ENCODE peak calls at places on chromosomes 1 and 21, in eight cellular contexts. One of them, this sample, is unnamed.

GRCh38 chr1:52825868-52826267 is 16.7 kb upstream of the ZYG11A start:
- DNase-seq in Peyer's patch: no peak
- DNase-seq in esophagus muscularis mucosa: no peak
- DNase-seq in tibial nerve: no peak
- DNase-seq in CD8-positive, alpha-beta T cell: no peak
- DNase-seq in brain microvascular endothelial cell: no peak
- DNase-seq in HCT116: no peak
- DNase-seq in mesendoderm: no peak
- DNase-seq in this sample: no peak

GRCh38 chr1:63557365-63557987 is 34.2 kb downstream of the EFCAB7 start:
- DNase-seq in Peyer's patch: no peak
- DNase-seq in esophagus muscularis mucosa: no peak
- DNase-seq in tibial nerve: no peak
- DNase-seq in CD8-positive, alpha-beta T cell: no peak
- DNase-seq in brain microvascular endothelial cell: peak; percentile 55
- DNase-seq in HCT116: peak; percentile 35
- DNase-seq in mesendoderm: peak; percentile 66
- DNase-seq in this sample: peak; percentile 31

GRCh38 chr1:245946905-245947304 is 560.2 kb downstream of the SMYD3 start:
- DNase-seq in Peyer's patch: no peak
- DNase-seq in esophagus muscularis mucosa: no peak
- DNase-seq in tibial nerve: no peak
- DNase-seq in CD8-positive, alpha-beta T cell: no peak
- DNase-seq in brain microvascular endothelial cell: no peak
- DNase-seq in HCT116: no peak
- DNase-seq in mesendoderm: no peak
- DNase-seq in this sample: no peak

GRCh38 chr1:233261206-233261605 is 34.3 kb downstream of the PCNX2 start:
- DNase-seq in Peyer's patch: no peak
- DNase-seq in esophagus muscularis mucosa: no peak
- DNase-seq in tibial nerve: no peak
- DNase-seq in CD8-positive, alpha-beta T cell: no peak
- DNase-seq in brain microvascular endothelial cell: no peak
- DNase-seq in HCT116: peak; percentile 34
- DNase-seq in mesendoderm: no peak
- DNase-seq in this sample: no peak

GRCh38 chr21:18138507-18138906 is 106.1 kb upstream of the CHODL start:
- DNase-seq in Peyer's patch: no peak
- DNase-seq in esophagus muscularis mucosa: no peak
- DNase-seq in tibial nerve: no peak
- DNase-seq in CD8-positive, alpha-beta T cell: no peak
- DNase-seq in brain microvascular endothelial cell: no peak
- DNase-seq in HCT116: no peak
- DNase-seq in mesendoderm: no peak
- DNase-seq in this sample: no peak

GRCh38 chr1:42935313-42935624 is 23.4 kb downstream of the SLC2A1 start:
- DNase-seq in Peyer's patch: peak; percentile 45
- DNase-seq in esophagus muscularis mucosa: no peak
- DNase-seq in tibial nerve: no peak
- DNase-seq in CD8-positive, alpha-beta T cell: no peak
- DNase-seq in brain microvascular endothelial cell: no peak
- DNase-seq in HCT116: no peak
- DNase-seq in mesendoderm: no peak
- DNase-seq in this sample: peak; percentile 72

GRCh38 chr1:44630116-44630515 is 44.2 kb downstream of the TMEM53 start:
- DNase-seq in Peyer's patch: no peak
- DNase-seq in esophagus muscularis mucosa: no peak
- DNase-seq in tibial nerve: no peak
- DNase-seq in CD8-positive, alpha-beta T cell: no peak
- DNase-seq in brain microvascular endothelial cell: no peak
- DNase-seq in HCT116: no peak
- DNase-seq in mesendoderm: no peak
- DNase-seq in this sample: no peak

GRCh38 chr1:205319081-205320018 is 2.2 kb downstream of the NUAK2 start:
- DNase-seq in Peyer's patch: peak; percentile 82
- DNase-seq in esophagus muscularis mucosa: no peak
- DNase-seq in tibial nerve: peak; percentile 65
- DNase-seq in CD8-positive, alpha-beta T cell: no peak
- DNase-seq in brain microvascular endothelial cell: no peak
- DNase-seq in HCT116: no peak
- DNase-seq in mesendoderm: no peak
- DNase-seq in this sample: peak; percentile 87

GRCh38 chr1:37808369-37809319 is 636 bp upstream of the YRDC start:
- DNase-seq in Peyer's patch: peak; percentile 88
- DNase-seq in esophagus muscularis mucosa: peak; percentile 92
- DNase-seq in tibial nerve: no peak
- DNase-seq in CD8-positive, alpha-beta T cell: no peak
- DNase-seq in brain microvascular endothelial cell: peak; percentile 53
- DNase-seq in HCT116: no peak
- DNase-seq in mesendoderm: peak; percentile 47
- DNase-seq in this sample: peak; percentile 79

GRCh38 chr1:9651565-9652378 is at the start of gene PIK3CD:
- DNase-seq in Peyer's patch: no peak
- DNase-seq in esophagus muscularis mucosa: no peak
- DNase-seq in tibial nerve: no peak
- DNase-seq in CD8-positive, alpha-beta T cell: no peak
- DNase-seq in brain microvascular endothelial cell: peak; percentile 8
- DNase-seq in HCT116: no peak
- DNase-seq in mesendoderm: peak; percentile 61
- DNase-seq in this sample: no peak

GRCh38 chr1:2340918-2341254 is 50.5 kb downstream of the MORN1 start:
- DNase-seq in Peyer's patch: no peak
- DNase-seq in esophagus muscularis mucosa: no peak
- DNase-seq in tibial nerve: no peak
- DNase-seq in CD8-positive, alpha-beta T cell: no peak
- DNase-seq in brain microvascular endothelial cell: no peak
- DNase-seq in HCT116: no peak
- DNase-seq in mesendoderm: no peak
- DNase-seq in this sample: no peak

DNA sequence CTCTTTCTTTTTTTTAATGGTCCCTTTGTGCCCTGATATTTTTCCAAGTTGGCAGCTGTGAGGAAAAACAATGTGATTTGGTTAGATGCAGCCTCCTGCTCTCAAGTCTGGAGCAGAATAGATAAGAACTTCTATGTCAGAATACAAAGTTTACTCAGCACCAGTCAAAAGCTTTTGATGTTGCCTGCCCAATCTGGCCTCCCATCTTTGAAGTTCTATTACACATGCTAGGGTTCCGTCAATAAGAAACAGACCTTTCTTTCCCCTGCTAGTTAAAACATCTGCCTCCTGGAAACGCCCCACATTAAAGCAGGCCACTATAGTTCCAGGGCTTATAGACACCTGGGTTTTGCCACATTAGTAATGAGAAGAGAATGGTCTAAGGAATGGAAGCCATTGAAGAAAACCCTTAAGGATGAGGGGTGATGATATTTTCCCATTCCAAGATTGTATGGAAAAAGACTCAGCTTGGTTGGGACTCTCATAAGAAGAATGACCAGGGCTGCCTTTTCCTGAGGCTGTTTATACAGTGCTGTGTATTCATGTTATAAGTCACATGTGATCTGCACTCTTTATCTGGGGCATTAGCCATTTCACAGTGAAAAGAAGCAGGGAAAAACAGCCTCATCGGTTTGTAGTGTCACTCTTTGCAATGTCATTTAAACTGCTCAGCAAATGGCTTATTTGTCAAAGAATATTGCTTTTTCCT is 414.7 kb upstream of the PROX1 start:
- DNase-seq in Peyer's patch: no peak
- DNase-seq in esophagus muscularis mucosa: no peak
- DNase-seq in tibial nerve: no peak
- DNase-seq in CD8-positive, alpha-beta T cell: no peak
- DNase-seq in brain microvascular endothelial cell: no peak
- DNase-seq in HCT116: peak; percentile 6
- DNase-seq in mesendoderm: no peak
- DNase-seq in this sample: no peak
- H3K27ac ChIP-seq in Peyer's patch: no peak overlapping the region
- H3K27ac ChIP-seq in esophagus muscularis mucosa: no peak overlapping the region
- H3K27ac ChIP-seq in tibial nerve: no peak overlapping the region
- H3K27ac ChIP-seq in CD8-positive, alpha-beta T cell: no peak overlapping the region
- H3K27ac ChIP-seq in brain microvascular endothelial cell: no peak overlapping the region
- H3K27ac ChIP-seq in HCT116: no peak overlapping the region
- H3K27ac ChIP-seq in mesendoderm: no peak overlapping the region
- H3K27ac ChIP-seq in this sample: no peak overlapping the region

DNA sequence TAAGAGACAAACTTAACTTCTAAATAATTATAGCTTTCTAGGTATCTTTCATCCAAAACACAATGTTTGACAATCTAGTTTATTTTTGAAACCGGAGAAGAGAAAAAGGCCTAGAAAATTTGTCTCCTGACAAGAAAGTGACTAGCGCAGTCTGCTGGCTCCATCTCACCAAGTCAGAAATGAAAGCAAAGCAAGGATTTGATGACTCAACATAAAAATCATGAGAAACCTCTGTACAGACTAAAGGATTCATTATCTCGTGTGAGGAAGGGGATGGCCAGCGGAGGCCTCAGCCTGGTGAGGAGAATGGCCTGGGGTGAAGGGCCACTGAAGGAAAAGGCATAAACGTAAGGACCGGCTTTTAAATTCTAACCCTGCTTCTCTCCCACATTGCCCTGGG is 20.0 kb upstream of the TSNAX start:
- DNase-seq in Peyer's patch: no peak
- DNase-seq in esophagus muscularis mucosa: no peak
- DNase-seq in tibial nerve: no peak
- DNase-seq in CD8-positive, alpha-beta T cell: no peak
- DNase-seq in brain microvascular endothelial cell: no peak
- DNase-seq in HCT116: no peak
- DNase-seq in mesendoderm: no peak
- DNase-seq in this sample: no peak
- H3K27ac ChIP-seq in Peyer's patch: no peak overlapping the region
- H3K27ac ChIP-seq in esophagus muscularis mucosa: no peak overlapping the region
- H3K27ac ChIP-seq in tibial nerve: no peak overlapping the region
- H3K27ac ChIP-seq in CD8-positive, alpha-beta T cell: no peak overlapping the region
- H3K27ac ChIP-seq in brain microvascular endothelial cell: no peak overlapping the region
- H3K27ac ChIP-seq in HCT116: no peak overlapping the region
- H3K27ac ChIP-seq in mesendoderm: no peak overlapping the region
- H3K27ac ChIP-seq in this sample: no peak overlapping the region

DNA sequence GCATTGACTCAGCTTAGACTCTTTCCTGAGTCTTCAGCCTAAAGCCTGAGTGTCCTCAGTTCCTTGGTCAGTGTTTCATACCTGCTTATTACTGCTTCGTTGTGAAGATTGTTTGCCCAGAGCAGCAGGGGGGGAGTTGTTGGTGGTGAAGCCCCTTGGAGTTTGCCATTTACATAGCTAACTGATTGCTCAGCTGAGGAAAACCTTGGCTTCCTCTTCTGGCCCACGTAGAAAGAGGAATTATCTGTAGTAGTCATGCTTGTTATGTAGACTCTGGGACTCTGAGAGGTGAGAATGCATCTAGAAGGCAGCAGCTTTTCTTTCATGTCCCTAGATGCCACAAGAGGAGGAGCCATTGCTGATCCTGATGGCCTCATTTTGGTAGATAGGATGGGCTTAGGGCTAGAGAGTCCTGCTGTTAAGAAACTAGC is 125.9 kb downstream of the MAST2 start:
- DNase-seq in Peyer's patch: no peak
- DNase-seq in esophagus muscularis mucosa: no peak
- DNase-seq in tibial nerve: no peak
- DNase-seq in CD8-positive, alpha-beta T cell: no peak
- DNase-seq in brain microvascular endothelial cell: peak; percentile 88
- DNase-seq in HCT116: peak; percentile 92
- DNase-seq in mesendoderm: peak; percentile 99
- DNase-seq in this sample: no peak
- H3K27ac ChIP-seq in Peyer's patch: no peak overlapping the region
- H3K27ac ChIP-seq in esophagus muscularis mucosa: no peak overlapping the region
- H3K27ac ChIP-seq in tibial nerve: no peak overlapping the region
- H3K27ac ChIP-seq in CD8-positive, alpha-beta T cell: no peak overlapping the region
- H3K27ac ChIP-seq in brain microvascular endothelial cell: peak overlapping the region; percentile 41
- H3K27ac ChIP-seq in HCT116: peak overlapping the region; percentile 73
- H3K27ac ChIP-seq in mesendoderm: peak overlapping the region; percentile 68
- H3K27ac ChIP-seq in this sample: no peak overlapping the region

GRCh38 chr1:202591523-202591922 is 118.7 kb downstream of the SYT2 start:
- DNase-seq in Peyer's patch: no peak
- DNase-seq in esophagus muscularis mucosa: no peak
- DNase-seq in tibial nerve: no peak
- DNase-seq in CD8-positive, alpha-beta T cell: no peak
- DNase-seq in brain microvascular endothelial cell: no peak
- DNase-seq in HCT116: no peak
- DNase-seq in mesendoderm: no peak
- DNase-seq in this sample: no peak

GRCh38 chr1:202588644-202589189 is 121.5 kb downstream of the SYT2 start:
- DNase-seq in Peyer's patch: no peak
- DNase-seq in esophagus muscularis mucosa: no peak
- DNase-seq in tibial nerve: no peak
- DNase-seq in CD8-positive, alpha-beta T cell: no peak
- DNase-seq in brain microvascular endothelial cell: no peak
- DNase-seq in HCT116: peak; percentile 34
- DNase-seq in mesendoderm: no peak
- DNase-seq in this sample: no peak

GRCh38 chr1:202590975-202591411 is 119.3 kb downstream of the SYT2 start:
- DNase-seq in Peyer's patch: no peak
- DNase-seq in esophagus muscularis mucosa: no peak
- DNase-seq in tibial nerve: no peak
- DNase-seq in CD8-positive, alpha-beta T cell: no peak
- DNase-seq in brain microvascular endothelial cell: no peak
- DNase-seq in HCT116: no peak
- DNase-seq in mesendoderm: no peak
- DNase-seq in this sample: no peak

GRCh38 chr1:202589190-202589680 is 121.0 kb downstream of the SYT2 start:
- DNase-seq in Peyer's patch: no peak
- DNase-seq in esophagus muscularis mucosa: peak; percentile 97
- DNase-seq in tibial nerve: peak; percentile 83
- DNase-seq in CD8-positive, alpha-beta T cell: no peak
- DNase-seq in brain microvascular endothelial cell: peak; percentile 98
- DNase-seq in HCT116: peak; percentile 92
- DNase-seq in mesendoderm: peak; percentile 100
- DNase-seq in this sample: peak; percentile 73

DNA sequence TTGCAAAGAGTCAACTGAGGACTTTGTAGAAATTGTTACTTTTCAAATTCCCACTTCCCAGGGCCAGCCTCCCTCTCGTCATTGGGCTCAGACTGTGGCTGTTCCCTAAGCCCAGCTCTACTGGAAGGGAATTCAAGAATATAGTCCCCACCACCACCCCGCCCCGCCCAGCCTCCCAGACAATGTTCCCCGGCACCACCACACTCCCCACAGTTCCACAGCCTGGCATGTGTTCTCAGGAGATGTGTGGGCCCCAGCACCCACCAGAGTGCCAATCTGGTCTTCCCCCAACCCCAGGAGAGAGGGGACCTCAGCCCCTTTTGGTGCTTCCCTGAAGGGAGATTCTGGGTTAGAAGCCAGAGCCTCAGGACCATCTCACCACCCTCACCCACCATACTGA is 120.1 kb downstream of the SYT2 start:
- DNase-seq in Peyer's patch: no peak
- DNase-seq in esophagus muscularis mucosa: no peak
- DNase-seq in tibial nerve: no peak
- DNase-seq in CD8-positive, alpha-beta T cell: no peak
- DNase-seq in brain microvascular endothelial cell: no peak
- DNase-seq in HCT116: no peak
- DNase-seq in mesendoderm: no peak
- DNase-seq in this sample: no peak
- H3K27ac ChIP-seq in Peyer's patch: peak overlapping the region; percentile 82
- H3K27ac ChIP-seq in esophagus muscularis mucosa: peak overlapping the region; percentile 83
- H3K27ac ChIP-seq in tibial nerve: peak overlapping the region; percentile 85
- H3K27ac ChIP-seq in CD8-positive, alpha-beta T cell: no peak overlapping the region
- H3K27ac ChIP-seq in brain microvascular endothelial cell: no peak overlapping the region
- H3K27ac ChIP-seq in HCT116: no peak overlapping the region
- H3K27ac ChIP-seq in mesendoderm: no peak overlapping the region
- H3K27ac ChIP-seq in this sample: peak overlapping the region; percentile 85